ENCODE peak calls at places on chromosome 19, in five cellular contexts. O is adrenal gland, W is left lung, J is SK-N-SH, B is cardiac muscle cell. K is an unnamed sample.

GRCh38 chr19:42316223-42317211 is 3.4 kb downstream of the TMEM145 start:
- DNase-seq in O (no peak), W (peak; percentile 86), J (peak; percentile 36), B (no peak), K (no peak)

GRCh38 chr19:2679439-2679838 is 23.1 kb downstream of the GNG7 start:
- DNase-seq in W (no peak), B (no peak), J (no peak), O (no peak), K (no peak)

GRCh38 chr19:13872339-13872694 is 4.6 kb upstream of the NANOS3 start:
- DNase-seq in W (no peak), J (peak; percentile 32), B (no peak), O (no peak), K (no peak)

GRCh38 chr19:14004619-14005380 is 1.3 kb downstream of the RFX1 start:
- DNase-seq in B (no peak), O (peak; percentile 83), J (no peak), W (peak; percentile 85), K (no peak)

GRCh38 chr19:46381746-46382345 is 31.5 kb downstream of the CCDC8 start:
- DNase-seq in O (peak; percentile 44), B (no peak), J (no peak), W (peak; percentile 42), K (no peak)

GRCh38 chr19:35013820-35014754 is 14.0 kb downstream of the GRAMD1A start:
- DNase-seq in W (no peak), O (no peak), J (peak; percentile 27), B (no peak), K (no peak)

GRCh38 chr19:6087074-6087506 is 23.2 kb downstream of the RFX2 start:
- DNase-seq in J (peak; percentile 46), B (no peak), O (no peak), W (no peak), K (no peak)

GRCh38 chr19:3463039-3463958 is 17.0 kb downstream of the SMIM24 start:
- DNase-seq in O (peak; percentile 54), B (no peak), J (no peak), W (peak; percentile 80), K (no peak)

GRCh38 chr19:14112809-14113385 is 4.7 kb downstream of the PRKACA start:
- DNase-seq in J (no peak), B (no peak), O (peak; percentile 82), W (no peak), K (no peak)

GRCh38 chr19:46806651-46807050 is 18.3 kb upstream of the SLC1A5 start:
- DNase-seq in O (no peak), J (no peak), W (no peak), B (no peak), K (no peak)

GRCh38 chr19:15466851-15467733 is 2.7 kb upstream of the RASAL3 start:
- DNase-seq in B (no peak), O (no peak), J (no peak), W (no peak), K (no peak)

DNA sequence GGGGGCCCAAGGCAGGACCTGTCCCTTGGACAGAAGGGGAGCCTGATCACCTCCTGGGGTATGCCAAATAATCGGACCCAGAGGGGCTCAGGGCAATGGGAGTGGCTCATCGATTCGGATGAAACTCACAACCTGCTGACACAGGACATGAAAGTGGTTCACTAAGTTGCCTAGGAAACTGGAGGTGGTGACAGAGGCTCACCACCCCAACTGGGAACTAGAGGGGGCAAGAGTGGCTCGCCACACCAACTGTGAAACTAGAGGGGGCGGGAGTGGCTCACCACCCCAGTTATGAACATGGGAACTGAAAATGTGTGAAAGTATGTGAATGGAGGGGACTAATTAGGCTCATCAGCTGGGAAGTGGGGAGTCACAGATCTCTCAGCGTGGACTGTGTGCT is 46.3 kb upstream of the ZNF737 start:
- DNase-seq in J (no peak), O (peak; percentile 54), W (no peak), B (no peak), K (no peak)
- H3K4me3 ChIP-seq in J (no peak overlapping the region), O (peak overlapping the region; percentile 68), W (no peak overlapping the region), B (no peak overlapping the region), K (no peak overlapping the region)

DNA sequence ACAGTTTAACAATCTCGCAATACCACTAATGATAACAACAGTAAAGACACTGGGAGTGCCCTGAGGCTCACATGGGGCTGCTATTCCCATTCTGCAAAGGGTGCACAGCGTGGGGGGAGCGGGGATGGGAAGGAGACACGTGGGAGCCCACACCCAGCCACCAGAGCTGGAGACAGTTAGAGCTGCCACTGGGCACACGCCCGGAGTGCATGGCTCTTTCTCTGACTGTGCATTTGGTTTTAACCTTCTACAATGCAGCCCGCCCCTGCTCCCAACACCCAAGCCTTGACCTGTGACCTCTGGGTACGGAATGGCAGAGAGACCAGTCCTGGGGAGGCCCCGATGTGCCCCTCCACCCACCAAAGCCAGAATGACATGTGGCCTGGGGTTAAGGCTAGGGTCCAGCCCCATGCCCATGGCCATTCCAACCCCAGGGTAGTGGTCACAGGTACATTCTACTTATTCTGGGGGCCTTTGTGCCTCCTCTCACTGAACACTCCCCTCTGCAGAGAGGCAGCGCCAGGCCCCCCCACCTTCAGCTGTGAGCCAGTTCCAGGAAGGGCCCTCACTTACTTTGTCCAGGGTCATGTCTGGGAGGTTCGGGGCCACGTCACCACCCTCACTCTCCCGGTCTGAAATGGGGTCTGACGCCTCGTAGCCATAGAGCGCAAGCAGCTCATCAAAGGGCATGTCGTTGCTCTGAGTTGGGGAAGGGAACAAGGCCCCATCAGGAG is 17.1 kb downstream of the MIER2 start:
- DNase-seq in W (no peak), O (no peak), B (no peak), J (no peak), K (no peak)
- H3K4me3 ChIP-seq in W (no peak overlapping the region), O (no peak overlapping the region), B (no peak overlapping the region), J (no peak overlapping the region), K (no peak overlapping the region)

GRCh38 chr19:1272423-1273262 is 2.7 kb upstream of the FAM174C start:
- DNase-seq in B (no peak), O (peak; percentile 68), W (no peak), J (no peak), K (no peak)
- H3K4me3 ChIP-seq in B (no peak overlapping the region), O (no peak overlapping the region), W (no peak overlapping the region), J (no peak overlapping the region), K (no peak overlapping the region)

GRCh38 chr19:57558525-57558924 is 1.1 kb downstream of the ZNF550 start:
- DNase-seq in O (no peak), W (no peak), J (peak; percentile 29), B (peak; percentile 23), K (no peak)

GRCh38 chr19:57559008-57559403 is 657 bp downstream of the ZNF550 start:
- DNase-seq in J (peak; percentile 54), O (peak; percentile 57), W (no peak), B (peak; percentile 41), K (no peak)

GRCh38 chr19:57559404-57560025 is at the start of gene ZNF550:
- DNase-seq in B (peak; percentile 92), J (peak; percentile 94), O (peak; percentile 96), W (peak; percentile 95), K (peak; percentile 55)

GRCh38 chr19:57563547-57563946 is 3.9 kb upstream of the ZNF550 start:
- DNase-seq in J (no peak), W (no peak), O (no peak), B (no peak), K (no peak)

DNA sequence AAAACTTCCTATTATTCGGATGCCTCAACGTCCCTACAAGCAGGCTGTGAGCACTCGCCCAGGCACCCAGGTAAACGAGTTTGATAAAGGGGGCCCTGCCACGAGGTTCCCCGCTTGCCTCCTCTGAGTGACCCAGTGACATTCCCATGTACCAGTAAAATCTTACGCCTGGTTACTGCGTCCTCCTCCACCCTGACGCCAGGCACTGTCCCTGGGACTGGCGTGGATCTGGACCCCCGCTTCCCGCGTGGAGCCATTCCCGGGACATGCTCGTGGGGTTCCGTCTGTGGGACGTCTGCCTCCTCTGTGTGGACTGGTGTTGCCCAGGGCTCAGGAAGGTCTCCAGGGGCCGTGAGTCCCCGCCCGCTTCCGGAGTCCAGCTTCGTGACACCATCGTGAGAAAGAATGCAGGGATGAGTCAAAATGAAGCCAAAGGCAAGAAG is 407 bp upstream of the ZNF550 start:
- DNase-seq in J (peak; percentile 30), W (no peak), B (no peak), O (no peak), K (no peak)
- H3K4me3 ChIP-seq in J (peak overlapping the region; percentile 97), W (peak overlapping the region; percentile 93), B (peak overlapping the region; percentile 84), O (peak overlapping the region; percentile 87), K (peak overlapping the region; percentile 88)

GRCh38 chr19:39409886-39410619 is 2.4 kb upstream of the PLEKHG2 start:
- DNase-seq in B (peak; percentile 91), J (peak; percentile 73), O (peak; percentile 82), W (peak; percentile 93), K (no peak)

GRCh38 chr19:39410620-39411005 is 1.9 kb upstream of the PLEKHG2 start:
- DNase-seq in W (no peak), J (no peak), O (no peak), B (no peak), K (no peak)

GRCh38 chr19:39411832-39412099 is 703 bp upstream of the PLEKHG2 start:
- DNase-seq in J (peak; percentile 80), W (peak; percentile 92), B (peak; percentile 93), O (peak; percentile 98), K (peak; percentile 85)

GRCh38 chr19:39412100-39412866 is at the start of gene PLEKHG2:
- DNase-seq in O (peak; percentile 99), B (peak; percentile 99), J (peak; percentile 95), W (peak; percentile 95), K (peak; percentile 100)

GRCh38 chr19:39411006-39411831 is 1.2 kb upstream of the PLEKHG2 start:
- DNase-seq in O (peak; percentile 80), B (no peak), J (no peak), W (no peak), K (no peak)
- H3K4me3 ChIP-seq in O (peak overlapping the region; percentile 95), B (peak overlapping the region; percentile 34), J (peak overlapping the region; percentile 66), W (no peak overlapping the region), K (no peak overlapping the region)

GRCh38 chr19:4474504-4475136 is 2.5 kb downstream of the HDGFL2 start:
- DNase-seq in J (peak; percentile 95), B (peak; percentile 88), W (no peak), O (no peak), K (peak; percentile 49)
- H3K4me3 ChIP-seq in J (peak overlapping the region; percentile 92), B (peak overlapping the region; percentile 91), W (no peak overlapping the region), O (no peak overlapping the region), K (peak overlapping the region; percentile 96)

K was measured in astrocyte of the cerebellum.